ENCODE peak calls at places on chromosomes 11 and 22, in ten cellular contexts. C is GM12865; O is stimulated activated CD4-positive, alpha-beta T cell treated with anti-CD3 and anti-CD28 coated beads, Interleukin-1b, Interleukin-23, amount 100 ng/mL, for 24 hours; I is NCI-H345; D is ascending aorta; Z is chondrocyte; B is fibroblast of villous mesenchyme; N is H54; T is cardiac fibroblast; L is HCT116. X is an unnamed sample.

GRCh38 chr11:110373061-110373702 is 56.6 kb upstream of the FDX1 start:
- DNase-seq in C (peak), O (no peak), I (no peak), D (no peak), Z (no peak), B (peak), N (no peak), T (peak), L (no peak), X (no peak)

GRCh38 chr22:27542602-27543001 is 259.0 kb downstream of the MN1 start:
- DNase-seq in C (no peak), O (no peak), I (no peak), D (no peak), Z (no peak), B (no peak), N (no peak), T (peak), L (no peak), X (no peak)

GRCh38 chr11:35009191-35009940 is 92.9 kb downstream of the PDHX start:
- DNase-seq in C (no peak), O (no peak), I (peak), D (no peak), Z (no peak), B (peak), N (peak), T (peak), L (peak), X (no peak)

GRCh38 chr22:42655693-42656092 is 6.5 kb upstream of the CYB5R3 start:
- DNase-seq in C (peak), O (no peak), I (peak), D (no peak), Z (no peak), B (no peak), N (no peak), T (no peak), L (no peak), X (no peak)

GRCh38 chr11:66228521-66228920 is 39.9 kb upstream of the RAB1B start:
- DNase-seq in C (no peak), O (no peak), I (no peak), D (no peak), Z (no peak), B (no peak), N (no peak), T (no peak), L (no peak), X (no peak)

GRCh38 chr11:125348704-125349635 is 147.1 kb downstream of the FEZ1 start:
- DNase-seq in C (peak), O (peak), I (peak), D (no peak), Z (no peak), B (peak), N (peak), T (peak), L (no peak), X (no peak)

GRCh38 chr22:41501209-41501608 is 32.3 kb downstream of the ACO2 start:
- DNase-seq in C (peak), O (no peak), I (no peak), D (no peak), Z (no peak), B (peak), N (no peak), T (no peak), L (no peak), X (no peak)

GRCh38 chr11:73577496-73577917 is 20.4 kb downstream of the FAM168A start:
- DNase-seq in C (peak), O (no peak), I (no peak), D (no peak), Z (no peak), B (peak), N (no peak), T (peak), L (no peak), X (no peak)

GRCh38 chr11:129960216-129961214 is 42.1 kb downstream of the PRDM10 start:
- DNase-seq in C (peak), O (no peak), I (no peak), D (no peak), Z (no peak), B (peak), N (peak), T (peak), L (peak), X (no peak)

GRCh38 chr22:20010307-20011122 is 6.1 kb downstream of the ARVCF start:
- DNase-seq in C (no peak), O (no peak), I (no peak), D (no peak), Z (peak), B (no peak), N (no peak), T (no peak), L (no peak), X (no peak)

GRCh38 chr11:627273-627585 is 248 bp upstream of the SCT start:
- DNase-seq in C (no peak), O (no peak), I (no peak), D (no peak), Z (no peak), B (no peak), N (no peak), T (no peak), L (no peak), X (no peak)

GRCh38 chr11:134363161-134363560 is 31.4 kb downstream of the GLB1L2 start:
- DNase-seq in C (no peak), O (no peak), I (no peak), D (no peak), Z (peak), B (no peak), N (no peak), T (no peak), L (no peak), X (no peak)

GRCh38 chr11:81669944-81670526 is 1063.6 kb downstream of the FAM181B start:
- DNase-seq in C (no peak), O (no peak), I (no peak), D (no peak), Z (no peak), B (no peak), N (no peak), T (no peak), L (no peak), X (no peak)

GRCh38 chr11:80937831-80938230 is 1497.0 kb upstream of the TENM4 start:
- DNase-seq in C (no peak), O (no peak), I (no peak), D (no peak), Z (no peak), B (no peak), N (no peak), T (peak), L (no peak), X (no peak)

GRCh38 chr11:86551286-86551685 is 121.1 kb downstream of the ME3 start:
- DNase-seq in C (peak), O (no peak), I (no peak), D (no peak), Z (no peak), B (peak), N (peak), T (peak), L (no peak), X (no peak)

GRCh38 chr22:32591620-32592019 is 117.0 kb downstream of the FBXO7 start:
- DNase-seq in C (no peak), O (no peak), I (no peak), D (no peak), Z (no peak), B (peak), N (no peak), T (peak), L (no peak), X (no peak)

GRCh38 chr11:120090411-120090810 is 47.5 kb downstream of the TRIM29 start:
- DNase-seq in C (no peak), O (no peak), I (no peak), D (no peak), Z (no peak), B (no peak), N (no peak), T (no peak), L (no peak), X (no peak)

GRCh38 chr11:43870981-43871550 is 9.6 kb upstream of the ALKBH3 start:
- DNase-seq in C (no peak), O (no peak), I (no peak), D (no peak), Z (no peak), B (no peak), N (no peak), T (no peak), L (no peak), X (no peak)

GRCh38 chr22:40499187-40499753 is 128.9 kb downstream of the SGSM3 start:
- DNase-seq in C (peak), O (no peak), I (no peak), D (no peak), Z (no peak), B (peak), N (peak), T (peak), L (peak), X (no peak)

GRCh38 chr11:128497057-128497957 is 90.1 kb downstream of the ETS1 start:
- DNase-seq in C (peak), O (no peak), I (no peak), D (no peak), Z (no peak), B (peak), N (no peak), T (peak), L (peak), X (no peak)

GRCh38 chr22:23053912-23054530 is 16.3 kb upstream of the GNAZ start:
- DNase-seq in C (no peak), O (no peak), I (no peak), D (no peak), Z (peak), B (no peak), N (no peak), T (no peak), L (no peak), X (no peak)

GRCh38 chr11:64138413-64138812 is 27.5 kb downstream of the MACROD1 start:
- DNase-seq in C (no peak), O (no peak), I (no peak), D (no peak), Z (no peak), B (no peak), N (no peak), T (no peak), L (no peak), X (no peak)

GRCh38 chr22:50739279-50739691 is 1.3 kb downstream of the ACR start:
- DNase-seq in C (no peak), O (no peak), I (no peak), D (no peak), Z (peak), B (no peak), N (no peak), T (no peak), L (no peak), X (no peak)

GRCh38 chr22:30856699-30857098 is 111.9 kb downstream of the MORC2 start:
- DNase-seq in C (no peak), O (no peak), I (no peak), D (no peak), Z (no peak), B (no peak), N (no peak), T (no peak), L (no peak), X (no peak)

GRCh38 chr22:42079319-42080251 is at the start of gene SMDT1:
- DNase-seq in C (peak), O (peak), I (peak), D (peak), Z (peak), B (peak), N (peak), T (peak), L (peak), X (peak)

GRCh38 chr11:120442031-120442430 is 69.5 kb upstream of the GRIK4 start:
- DNase-seq in C (no peak), O (no peak), I (no peak), D (no peak), Z (no peak), B (peak), N (no peak), T (no peak), L (no peak), X (no peak)

GRCh38 chr11:114073506-114074381 is 14.2 kb downstream of the ZBTB16 start:
- DNase-seq in C (no peak), O (no peak), I (no peak), D (no peak), Z (no peak), B (no peak), N (no peak), T (no peak), L (no peak), X (no peak)

GRCh38 chr22:44309137-44309536 is 3.6 kb downstream of the SHISAL1 start:
- DNase-seq in C (peak), O (no peak), I (no peak), D (no peak), Z (no peak), B (peak), N (peak), T (peak), L (peak), X (no peak)

GRCh38 chr11:36131719-36132349 is 157.4 kb downstream of the COMMD9 start:
- DNase-seq in C (peak), O (no peak), I (no peak), D (no peak), Z (no peak), B (peak), N (no peak), T (peak), L (no peak), X (no peak)

GRCh38 chr11:1047576-1048156 is 11.1 kb upstream of the MUC6 start:
- DNase-seq in C (no peak), O (no peak), I (no peak), D (no peak), Z (no peak), B (no peak), N (no peak), T (no peak), L (no peak), X (no peak)

GRCh38 chr11:75797796-75798195 is 17.2 kb upstream of the UVRAG start:
- DNase-seq in C (no peak), O (no peak), I (no peak), D (no peak), Z (no peak), B (no peak), N (peak), T (peak), L (no peak), X (no peak)

GRCh38 chr11:121757480-121758125 is 304.8 kb upstream of the SORL1-AS1 start:
- DNase-seq in C (no peak), O (no peak), I (no peak), D (no peak), Z (no peak), B (no peak), N (no peak), T (no peak), L (no peak), X (no peak)

GRCh38 chr11:9332655-9333054 is 18.3 kb upstream of the TMEM41B start:
- DNase-seq in C (no peak), O (no peak), I (no peak), D (no peak), Z (no peak), B (no peak), N (no peak), T (no peak), L (no peak), X (no peak)

GRCh38 chr11:12393691-12394090 is 16.3 kb downstream of the PARVA start:
- DNase-seq in C (no peak), O (no peak), I (no peak), D (no peak), Z (no peak), B (no peak), N (no peak), T (no peak), L (no peak), X (no peak)

GRCh38 chr22:41564563-41564962 is 3.8 kb downstream of the CSDC2 start:
- DNase-seq in C (no peak), O (no peak), I (no peak), D (no peak), Z (no peak), B (peak), N (peak), T (no peak), L (no peak), X (no peak)

GRCh38 chr11:10657308-10658271 is 36.0 kb downstream of the IRAG1 start:
- DNase-seq in C (peak), O (no peak), I (no peak), D (no peak), Z (no peak), B (peak), N (no peak), T (peak), L (no peak), X (no peak)

GRCh38 chr11:106761745-106762144 is 256.5 kb downstream of the GUCY1A2 start:
- DNase-seq in C (no peak), O (no peak), I (no peak), D (no peak), Z (no peak), B (no peak), N (no peak), T (no peak), L (no peak), X (no peak)

X was measured in iPS DF 19.7.